ENCODE peak calls at places on chromosomes 13 and 19, in eight cellular contexts. V is fibroblast of mammary gland, H is D721Med, P is cardiac fibroblast, C is BJ, L is colonic mucosa, T is progenitor cell of endocrine pancreas, U is uterus. E is an unnamed sample.

GRCh38 chr13:45280751-45281634 is 60.0 kb downstream of the TPT1 start:
- DNase-seq in V (peak), H (peak), P (peak), C (no peak), L (peak), T (no peak), U (peak), E (no peak)

GRCh38 chr13:61024046-61024445 is 391.6 kb downstream of the PCDH20 start:
- DNase-seq in V (no peak), H (no peak), P (no peak), C (no peak), L (no peak), T (no peak), U (no peak), E (no peak)

GRCh38 chr13:42892760-42893159 is 99.3 kb downstream of the EPSTI1 start:
- DNase-seq in V (peak), H (no peak), P (peak), C (no peak), L (no peak), T (no peak), U (no peak), E (no peak)

GRCh38 chr19:45971260-45971902 is 2.3 kb downstream of the NOVA2 start:
- DNase-seq in V (no peak), H (no peak), P (no peak), C (no peak), L (no peak), T (no peak), U (no peak), E (no peak)

GRCh38 chr13:48304132-48304876 is 753 bp downstream of the RB1 start:
- DNase-seq in V (peak), H (no peak), P (peak), C (no peak), L (peak), T (no peak), U (peak), E (no peak)

GRCh38 chr19:5828661-5829566 is 10.6 kb downstream of the FUT6 start:
- DNase-seq in V (no peak), H (peak), P (no peak), C (no peak), L (no peak), T (peak), U (no peak), E (no peak)

GRCh38 chr13:49625392-49626137 is 2.7 kb upstream of the ARL11 start:
- DNase-seq in V (peak), H (no peak), P (no peak), C (no peak), L (peak), T (no peak), U (no peak), E (no peak)

GRCh38 chr13:66489586-66489985 is 740.5 kb downstream of the PCDH9 start:
- DNase-seq in V (no peak), H (no peak), P (peak), C (no peak), L (no peak), T (no peak), U (no peak), E (no peak)

GRCh38 chr13:59279024-59279423 is 884.7 kb downstream of the DIAPH3 start:
- DNase-seq in V (no peak), H (no peak), P (no peak), C (no peak), L (no peak), T (no peak), U (no peak), E (no peak)

GRCh38 chr19:6768236-6768785 is 1.1 kb upstream of the SH2D3A start:
- DNase-seq in V (no peak), H (no peak), P (no peak), C (no peak), L (no peak), T (no peak), U (no peak), E (no peak)

GRCh38 chr13:40422588-40423235 is 243.7 kb downstream of the FOXO1 start:
- DNase-seq in V (no peak), H (no peak), P (no peak), C (no peak), L (no peak), T (no peak), U (no peak), E (no peak)

GRCh38 chr13:114135731-114136171 is 3.3 kb upstream of the RASA3 start:
- DNase-seq in V (no peak), H (no peak), P (no peak), C (no peak), L (no peak), T (no peak), U (no peak), E (no peak)

GRCh38 chr13:113207890-113208423 is 512 bp downstream of the PCID2 start:
- DNase-seq in V (peak), H (no peak), P (peak), C (no peak), L (peak), T (peak), U (no peak), E (no peak)

GRCh38 chr19:7959209-7959608 is 15.7 kb upstream of the TIMM44 start:
- DNase-seq in V (no peak), H (no peak), P (no peak), C (no peak), L (no peak), T (no peak), U (no peak), E (no peak)

GRCh38 chr19:49150106-49150943 is 4.9 kb downstream of the HRC start:
- DNase-seq in V (peak), H (peak), P (peak), C (no peak), L (peak), T (peak), U (peak), E (peak)

GRCh38 chr19:55909801-55910200 is 22.3 kb downstream of the NLRP13 start:
- DNase-seq in V (no peak), H (no peak), P (no peak), C (no peak), L (no peak), T (no peak), U (no peak), E (peak)

GRCh38 chr13:76647550-76647949 is 238.7 kb downstream of the KCTD12 start:
- DNase-seq in V (no peak), H (no peak), P (peak), C (peak), L (no peak), T (no peak), U (no peak), E (no peak)

GRCh38 chr13:111049791-111050538 is 65.1 kb upstream of the ARHGEF7 start:
- DNase-seq in V (peak), H (no peak), P (peak), C (no peak), L (peak), T (no peak), U (no peak), E (no peak)

GRCh38 chr13:23794267-23795161 is 94.7 kb downstream of the MIPEP start:
- DNase-seq in V (peak), H (no peak), P (peak), C (peak), L (no peak), T (no peak), U (no peak), E (no peak)

GRCh38 chr13:111117961-111118360 is 2.9 kb downstream of the ARHGEF7 start:
- DNase-seq in V (peak), H (no peak), P (no peak), C (no peak), L (no peak), T (no peak), U (no peak), E (no peak)

GRCh38 chr19:2540646-2541454 is 64.9 kb downstream of the GADD45B start:
- DNase-seq in V (peak), H (no peak), P (peak), C (peak), L (peak), T (peak), U (peak), E (peak)

GRCh38 chr19:18603255-18603957 is 3.2 kb downstream of the CRLF1 start:
- DNase-seq in V (no peak), H (no peak), P (peak), C (no peak), L (no peak), T (no peak), U (no peak), E (no peak)

GRCh38 chr13:31742102-31742695 is 2.9 kb downstream of the RXFP2 start:
- DNase-seq in V (peak), H (no peak), P (peak), C (no peak), L (peak), T (peak), U (peak), E (peak)

GRCh38 chr13:109785141-109785891 is 1.1 kb downstream of the IRS2 start:
- DNase-seq in V (peak), H (no peak), P (peak), C (no peak), L (peak), T (peak), U (peak), E (no peak)

GRCh38 chr19:18118420-18119242 is 21.1 kb downstream of the MAST3 start:
- DNase-seq in V (peak), H (no peak), P (peak), C (no peak), L (no peak), T (no peak), U (no peak), E (no peak)

GRCh38 chr19:34497112-34497805 is 15.7 kb downstream of the WTIP start:
- DNase-seq in V (no peak), H (no peak), P (no peak), C (no peak), L (no peak), T (no peak), U (no peak), E (no peak)

GRCh38 chr13:21929400-21929799 is 258.5 kb downstream of the FGF9 start:
- DNase-seq in V (no peak), H (no peak), P (no peak), C (no peak), L (no peak), T (no peak), U (no peak), E (no peak)

GRCh38 chr19:5131031-5131865 is 162.3 kb downstream of the KDM4B start:
- DNase-seq in V (no peak), H (no peak), P (no peak), C (no peak), L (no peak), T (no peak), U (no peak), E (no peak)

GRCh38 chr19:49637865-49638350 is 2.0 kb downstream of the RRAS start:
- DNase-seq in V (peak), H (no peak), P (peak), C (peak), L (peak), T (no peak), U (peak), E (no peak)

GRCh38 chr13:43573361-43573740 is 213.4 kb downstream of the ENOX1 start:
- DNase-seq in V (no peak), H (no peak), P (peak), C (peak), L (no peak), T (no peak), U (no peak), E (no peak)

GRCh38 chr13:87570669-87571068 is 100.5 kb upstream of the SLITRK5 start:
- DNase-seq in V (no peak), H (no peak), P (no peak), C (no peak), L (no peak), T (no peak), U (no peak), E (no peak)

GRCh38 chr19:47471733-47472457 is at the start of gene SLC8A2:
- DNase-seq in V (peak), H (peak), P (peak), C (no peak), L (peak), T (peak), U (peak), E (peak)

DNA sequence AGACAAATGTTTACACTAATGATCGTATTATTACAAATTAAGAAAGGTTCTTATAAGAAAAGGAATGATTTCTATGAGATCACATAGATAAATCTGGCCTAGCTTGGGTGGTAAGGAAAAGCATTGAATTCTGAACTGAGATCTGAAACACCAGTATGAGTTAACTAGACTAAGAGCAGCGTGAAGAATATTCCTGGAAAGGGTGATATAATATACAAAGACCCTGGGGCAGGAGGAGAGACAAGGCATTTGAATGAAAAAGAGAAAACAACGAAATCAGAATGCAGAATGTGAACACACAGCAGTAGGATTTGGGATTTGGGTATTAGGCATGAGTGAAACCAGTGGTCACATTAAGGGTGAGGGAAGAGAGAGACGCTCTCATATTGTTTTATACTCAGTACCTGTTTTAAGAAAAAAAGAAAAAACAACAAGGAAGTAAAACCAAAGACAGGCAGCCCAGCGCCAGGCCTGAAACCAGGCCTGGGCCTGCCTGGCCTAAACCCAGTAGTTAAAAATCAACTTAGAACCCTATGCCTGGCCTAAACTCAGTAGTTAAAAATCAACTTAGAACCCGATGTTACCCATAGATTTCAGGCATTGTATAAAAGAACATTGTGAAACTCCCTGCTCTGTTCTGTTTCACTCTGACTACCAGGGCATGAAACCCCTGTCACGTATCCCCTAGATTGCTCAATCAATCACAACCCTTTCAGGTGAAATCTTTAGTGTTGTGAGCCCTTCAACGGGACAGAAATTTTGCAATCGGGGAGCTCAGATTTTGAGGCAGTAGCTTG is 287.1 kb downstream of the ITGBL1 start:
- DNase-seq in V (no peak), H (no peak), P (no peak), C (no peak), L (no peak), T (no peak), U (no peak), E (no peak)
- TF ChIP-seq CTCF in V (no peak), H (no peak), P (no peak), C (no peak), L (no peak), T (no peak), U (no peak), E (no peak)

GRCh38 chr13:46317120-46317519 is 69.9 kb downstream of the RUBCNL start:
- DNase-seq in V (peak), H (no peak), P (peak), C (no peak), L (no peak), T (no peak), U (no peak), E (no peak)
- TF ChIP-seq CTCF in V (peak), H (no peak), P (peak), C (no peak), L (no peak), T (no peak), U (no peak), E (no peak)

GRCh38 chr13:28313579-28313978 is 175.2 kb downstream of the PAN3 start:
- DNase-seq in V (peak), H (no peak), P (peak), C (no peak), L (no peak), T (no peak), U (no peak), E (no peak)
- TF ChIP-seq CTCF in V (peak), H (no peak), P (peak), C (peak), L (no peak), T (peak), U (no peak), E (peak)

GRCh38 chr19:41641879-41642485 is 15.1 kb upstream of the CEACAM4 start:
- DNase-seq in V (peak), H (peak), P (peak), C (no peak), L (peak), T (no peak), U (no peak), E (peak)
- TF ChIP-seq CTCF in V (peak), H (peak), P (peak), C (peak), L (peak), T (peak), U (peak), E (peak)

GRCh38 chr13:92575782-92576181 is 650.8 kb upstream of the GPC6 start:
- DNase-seq in V (no peak), H (no peak), P (no peak), C (no peak), L (no peak), T (no peak), U (no peak), E (no peak)

GRCh38 chr13:92574499-92574898 is 652.1 kb upstream of the GPC6 start:
- DNase-seq in V (no peak), H (no peak), P (no peak), C (no peak), L (no peak), T (no peak), U (no peak), E (no peak)

GRCh38 chr13:92572190-92572589 is 654.4 kb upstream of the GPC6 start:
- DNase-seq in V (no peak), H (no peak), P (no peak), C (no peak), L (no peak), T (no peak), U (no peak), E (no peak)

GRCh38 chr13:92578358-92578757 is 648.2 kb upstream of the GPC6 start:
- DNase-seq in V (no peak), H (no peak), P (no peak), C (no peak), L (no peak), T (no peak), U (no peak), E (no peak)

GRCh38 chr13:92573467-92574057 is 653.0 kb upstream of the GPC6 start:
- DNase-seq in V (peak), H (no peak), P (peak), C (no peak), L (no peak), T (no peak), U (no peak), E (no peak)
- TF ChIP-seq CTCF in V (peak), H (peak), P (no peak), C (no peak), L (no peak), T (peak), U (no peak), E (peak)

DNA sequence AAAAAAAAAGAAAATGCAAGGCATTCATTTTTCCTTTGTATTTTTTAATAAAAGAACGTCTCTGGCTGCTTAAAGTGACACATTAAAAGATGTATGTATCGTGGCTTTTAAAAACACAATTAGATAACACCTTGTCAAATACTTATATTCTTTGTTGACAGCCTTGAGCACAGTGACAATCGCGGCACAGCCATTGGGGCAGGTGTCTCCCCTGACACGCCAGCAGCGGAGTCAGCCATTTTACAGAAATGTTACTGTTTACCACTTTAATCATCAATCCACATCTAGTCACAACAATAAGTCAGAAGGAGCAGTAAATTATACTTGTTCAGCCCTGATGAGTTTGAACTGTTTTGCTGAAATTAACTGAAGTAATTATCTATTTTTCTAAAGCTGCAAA is 224.1 kb downstream of the ZNF536 start:
- DNase-seq in V (no peak), H (no peak), P (no peak), C (no peak), L (no peak), T (no peak), U (no peak), E (no peak)
- TF ChIP-seq CTCF in V (no peak), H (no peak), P (no peak), C (no peak), L (no peak), T (no peak), U (no peak), E (no peak)

E was measured in type B pancreatic cell.